ENCODE peak calls at places on chromosomes 1 and 21, in nine cellular contexts. One of them, this sample, is unnamed.

GRCh38 chr21:33834801-33835500 is 80.7 kb downstream of the ATP5PO start:
- DNase-seq in lung: no peak
- DNase-seq in fibroblast of lung: peak; percentile 62
- DNase-seq in uterus: no peak
- DNase-seq in body of pancreas: no peak
- DNase-seq in psoas muscle: no peak
- DNase-seq in mammary epithelial cell: no peak
- DNase-seq in HepG2: no peak
- DNase-seq in prostate gland: no peak
- DNase-seq in this sample: no peak

GRCh38 chr1:31116022-31116421 is 50.5 kb upstream of the PUM1 start:
- DNase-seq in lung: no peak
- DNase-seq in fibroblast of lung: no peak
- DNase-seq in uterus: no peak
- DNase-seq in body of pancreas: no peak
- DNase-seq in psoas muscle: no peak
- DNase-seq in mammary epithelial cell: no peak
- DNase-seq in HepG2: no peak
- DNase-seq in prostate gland: no peak
- DNase-seq in this sample: no peak

GRCh38 chr1:213481395-213481794 is 430.4 kb downstream of the RPS6KC1 start:
- DNase-seq in lung: no peak
- DNase-seq in fibroblast of lung: no peak
- DNase-seq in uterus: no peak
- DNase-seq in body of pancreas: no peak
- DNase-seq in psoas muscle: no peak
- DNase-seq in mammary epithelial cell: no peak
- DNase-seq in HepG2: no peak
- DNase-seq in prostate gland: no peak
- DNase-seq in this sample: no peak

GRCh38 chr1:67937010-67937409 is 103.7 kb upstream of the GNG12 start:
- DNase-seq in lung: no peak
- DNase-seq in fibroblast of lung: peak; percentile 34
- DNase-seq in uterus: no peak
- DNase-seq in body of pancreas: no peak
- DNase-seq in psoas muscle: no peak
- DNase-seq in mammary epithelial cell: peak; percentile 48
- DNase-seq in HepG2: no peak
- DNase-seq in prostate gland: no peak
- DNase-seq in this sample: no peak

GRCh38 chr1:239879321-239880170 is 212.1 kb upstream of the FMN2 start:
- DNase-seq in lung: no peak
- DNase-seq in fibroblast of lung: no peak
- DNase-seq in uterus: no peak
- DNase-seq in body of pancreas: no peak
- DNase-seq in psoas muscle: no peak
- DNase-seq in mammary epithelial cell: no peak
- DNase-seq in HepG2: no peak
- DNase-seq in prostate gland: peak; percentile 74
- DNase-seq in this sample: no peak

GRCh38 chr1:165369255-165369848 is 12.8 kb upstream of the LMX1A start:
- DNase-seq in lung: peak; percentile 49
- DNase-seq in fibroblast of lung: no peak
- DNase-seq in uterus: peak; percentile 50
- DNase-seq in body of pancreas: peak; percentile 55
- DNase-seq in psoas muscle: peak; percentile 81
- DNase-seq in mammary epithelial cell: peak; percentile 11
- DNase-seq in HepG2: peak; percentile 21
- DNase-seq in prostate gland: peak; percentile 37
- DNase-seq in this sample: peak; percentile 54

GRCh38 chr21:38487906-38488639 is 10.2 kb downstream of the ERG start:
- DNase-seq in lung: no peak
- DNase-seq in fibroblast of lung: no peak
- DNase-seq in uterus: no peak
- DNase-seq in body of pancreas: no peak
- DNase-seq in psoas muscle: no peak
- DNase-seq in mammary epithelial cell: no peak
- DNase-seq in HepG2: no peak
- DNase-seq in prostate gland: no peak
- DNase-seq in this sample: no peak

GRCh38 chr1:174998569-174999215 is 1.1 kb upstream of the CACYBP start:
- DNase-seq in lung: peak; percentile 36
- DNase-seq in fibroblast of lung: peak; percentile 51
- DNase-seq in uterus: peak; percentile 25
- DNase-seq in body of pancreas: peak; percentile 49
- DNase-seq in psoas muscle: no peak
- DNase-seq in mammary epithelial cell: peak; percentile 59
- DNase-seq in HepG2: peak; percentile 72
- DNase-seq in prostate gland: peak; percentile 49
- DNase-seq in this sample: peak; percentile 38

GRCh38 chr1:8077120-8077573 is 51.0 kb upstream of the ERRFI1 start:
- DNase-seq in lung: peak; percentile 78
- DNase-seq in fibroblast of lung: peak; percentile 99
- DNase-seq in uterus: peak; percentile 70
- DNase-seq in body of pancreas: peak; percentile 83
- DNase-seq in psoas muscle: peak; percentile 69
- DNase-seq in mammary epithelial cell: peak; percentile 89
- DNase-seq in HepG2: peak; percentile 93
- DNase-seq in prostate gland: peak; percentile 48
- DNase-seq in this sample: peak; percentile 95

GRCh38 chr1:206925116-206925736 is 3.5 kb upstream of the FCMR start:
- DNase-seq in lung: peak; percentile 45
- DNase-seq in fibroblast of lung: no peak
- DNase-seq in uterus: no peak
- DNase-seq in body of pancreas: no peak
- DNase-seq in psoas muscle: no peak
- DNase-seq in mammary epithelial cell: no peak
- DNase-seq in HepG2: peak; percentile 38
- DNase-seq in prostate gland: no peak
- DNase-seq in this sample: no peak

GRCh38 chr1:237927198-237927597 is 36.5 kb upstream of the ZP4 start:
- DNase-seq in lung: no peak
- DNase-seq in fibroblast of lung: no peak
- DNase-seq in uterus: no peak
- DNase-seq in body of pancreas: no peak
- DNase-seq in psoas muscle: no peak
- DNase-seq in mammary epithelial cell: no peak
- DNase-seq in HepG2: no peak
- DNase-seq in prostate gland: no peak
- DNase-seq in this sample: no peak

GRCh38 chr21:21034046-21034445 is 35.8 kb downstream of the NCAM2 start:
- DNase-seq in lung: no peak
- DNase-seq in fibroblast of lung: no peak
- DNase-seq in uterus: no peak
- DNase-seq in body of pancreas: no peak
- DNase-seq in psoas muscle: no peak
- DNase-seq in mammary epithelial cell: no peak
- DNase-seq in HepG2: no peak
- DNase-seq in prostate gland: no peak
- DNase-seq in this sample: no peak

GRCh38 chr1:86453664-86454063 is 15.1 kb upstream of the CLCA1 start:
- DNase-seq in lung: no peak
- DNase-seq in fibroblast of lung: no peak
- DNase-seq in uterus: no peak
- DNase-seq in body of pancreas: no peak
- DNase-seq in psoas muscle: no peak
- DNase-seq in mammary epithelial cell: no peak
- DNase-seq in HepG2: no peak
- DNase-seq in prostate gland: no peak
- DNase-seq in this sample: no peak

GRCh38 chr21:27831821-27832569 is 865.1 kb upstream of the ADAMTS5 start:
- DNase-seq in lung: no peak
- DNase-seq in fibroblast of lung: peak; percentile 14
- DNase-seq in uterus: no peak
- DNase-seq in body of pancreas: no peak
- DNase-seq in psoas muscle: no peak
- DNase-seq in mammary epithelial cell: no peak
- DNase-seq in HepG2: no peak
- DNase-seq in prostate gland: no peak
- DNase-seq in this sample: no peak

GRCh38 chr1:53319296-53320101 is 8.4 kb downstream of the LRP8 start:
- DNase-seq in lung: no peak
- DNase-seq in fibroblast of lung: no peak
- DNase-seq in uterus: no peak
- DNase-seq in body of pancreas: no peak
- DNase-seq in psoas muscle: peak; percentile 46
- DNase-seq in mammary epithelial cell: no peak
- DNase-seq in HepG2: no peak
- DNase-seq in prostate gland: no peak
- DNase-seq in this sample: no peak

GRCh38 chr1:53320646-53321045 is 7.2 kb downstream of the LRP8 start:
- DNase-seq in lung: no peak
- DNase-seq in fibroblast of lung: no peak
- DNase-seq in uterus: no peak
- DNase-seq in body of pancreas: no peak
- DNase-seq in psoas muscle: peak; percentile 19
- DNase-seq in mammary epithelial cell: no peak
- DNase-seq in HepG2: no peak
- DNase-seq in prostate gland: no peak
- DNase-seq in this sample: no peak

GRCh38 chr1:53323316-53323715 is 4.6 kb downstream of the LRP8 start:
- DNase-seq in lung: no peak
- DNase-seq in fibroblast of lung: no peak
- DNase-seq in uterus: no peak
- DNase-seq in body of pancreas: no peak
- DNase-seq in psoas muscle: no peak
- DNase-seq in mammary epithelial cell: no peak
- DNase-seq in HepG2: no peak
- DNase-seq in prostate gland: no peak
- DNase-seq in this sample: no peak

GRCh38 chr1:53321776-53322602 is 5.9 kb downstream of the LRP8 start:
- DNase-seq in lung: no peak
- DNase-seq in fibroblast of lung: no peak
- DNase-seq in uterus: no peak
- DNase-seq in body of pancreas: no peak
- DNase-seq in psoas muscle: peak; percentile 18
- DNase-seq in mammary epithelial cell: no peak
- DNase-seq in HepG2: no peak
- DNase-seq in prostate gland: no peak
- DNase-seq in this sample: no peak

GRCh38 chr1:53321366-53321765 is 6.5 kb downstream of the LRP8 start:
- DNase-seq in lung: no peak
- DNase-seq in fibroblast of lung: no peak
- DNase-seq in uterus: no peak
- DNase-seq in body of pancreas: no peak
- DNase-seq in psoas muscle: peak; percentile 26
- DNase-seq in mammary epithelial cell: no peak
- DNase-seq in HepG2: no peak
- DNase-seq in prostate gland: no peak
- DNase-seq in this sample: no peak
- TF ChIP-seq CTCF in lung: no peak
- TF ChIP-seq CTCF in fibroblast of lung: peak; percentile 28
- TF ChIP-seq CTCF in uterus: no peak
- TF ChIP-seq CTCF in body of pancreas: no peak
- TF ChIP-seq CTCF in psoas muscle: no peak
- TF ChIP-seq CTCF in mammary epithelial cell: no peak
- TF ChIP-seq CTCF in HepG2: peak; percentile 48
- TF ChIP-seq CTCF in prostate gland: no peak
- TF ChIP-seq CTCF in this sample: no peak

DNA sequence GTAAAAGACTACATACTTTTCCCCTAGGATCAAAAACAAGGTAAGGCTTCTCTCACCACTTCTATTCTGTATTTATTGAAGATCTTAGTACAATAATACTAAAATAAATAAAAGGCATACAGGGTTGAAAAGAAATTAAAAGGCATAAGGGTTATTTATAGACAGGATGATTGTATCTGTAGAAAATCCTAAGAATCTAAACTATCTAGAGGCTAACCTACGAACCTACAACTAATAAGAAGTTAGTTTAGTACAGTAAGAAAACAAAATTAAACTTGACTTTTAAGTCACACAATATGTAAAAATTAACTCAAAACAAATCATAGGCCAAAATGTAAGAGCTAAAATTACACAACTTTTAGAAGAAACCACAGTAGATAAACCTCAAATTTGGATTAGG is 50.4 kb upstream of the ADAM30 start:
- DNase-seq in lung: no peak
- DNase-seq in fibroblast of lung: peak; percentile 45
- DNase-seq in uterus: no peak
- DNase-seq in body of pancreas: no peak
- DNase-seq in psoas muscle: no peak
- DNase-seq in mammary epithelial cell: no peak
- DNase-seq in HepG2: no peak
- DNase-seq in prostate gland: no peak
- DNase-seq in this sample: no peak
- H3K4me3 ChIP-seq in lung: no peak overlapping the region
- H3K4me3 ChIP-seq in fibroblast of lung: no peak overlapping the region
- H3K4me3 ChIP-seq in uterus: no peak overlapping the region
- H3K4me3 ChIP-seq in body of pancreas: no peak overlapping the region
- H3K4me3 ChIP-seq in psoas muscle: no peak overlapping the region
- H3K4me3 ChIP-seq in mammary epithelial cell: no peak overlapping the region
- H3K4me3 ChIP-seq in HepG2: no peak overlapping the region
- H3K4me3 ChIP-seq in prostate gland: no peak overlapping the region
- H3K4me3 ChIP-seq in this sample: no peak overlapping the region

GRCh38 chr1:230706887-230707731 is 6.8 kb downstream of the AGT start:
- DNase-seq in lung: no peak
- DNase-seq in fibroblast of lung: no peak
- DNase-seq in uterus: no peak
- DNase-seq in body of pancreas: no peak
- DNase-seq in psoas muscle: no peak
- DNase-seq in mammary epithelial cell: no peak
- DNase-seq in HepG2: no peak
- DNase-seq in prostate gland: no peak
- DNase-seq in this sample: no peak
- H3K4me1 ChIP-seq in lung: no peaks in the 10 kb centered on the region
- H3K4me1 ChIP-seq in fibroblast of lung: no peaks in the 10 kb centered on the region
- H3K4me1 ChIP-seq in uterus: no peaks in the 10 kb centered on the region
- H3K4me1 ChIP-seq in body of pancreas: no peaks in the 10 kb centered on the region
- H3K4me1 ChIP-seq in psoas muscle: peaks cover 3% of the 10 kb centered on the region
- H3K4me1 ChIP-seq in mammary epithelial cell: no peaks in the 10 kb centered on the region
- H3K4me1 ChIP-seq in HepG2: peaks cover 100% of the 10 kb centered on the region
- H3K4me1 ChIP-seq in prostate gland: no peaks in the 10 kb centered on the region
- H3K4me1 ChIP-seq in this sample: no peaks in the 10 kb centered on the region

GRCh38 chr1:1346501-1346890 is 2.7 kb downstream of the DVL1 start:
- DNase-seq in lung: no peak
- DNase-seq in fibroblast of lung: no peak
- DNase-seq in uterus: no peak
- DNase-seq in body of pancreas: no peak
- DNase-seq in psoas muscle: no peak
- DNase-seq in mammary epithelial cell: no peak
- DNase-seq in HepG2: no peak
- DNase-seq in prostate gland: no peak
- DNase-seq in this sample: no peak

GRCh38 chr1:1345384-1345783 is 3.8 kb downstream of the DVL1 start:
- DNase-seq in lung: no peak
- DNase-seq in fibroblast of lung: no peak
- DNase-seq in uterus: no peak
- DNase-seq in body of pancreas: no peak
- DNase-seq in psoas muscle: no peak
- DNase-seq in mammary epithelial cell: peak; percentile 36
- DNase-seq in HepG2: no peak
- DNase-seq in prostate gland: no peak
- DNase-seq in this sample: no peak

GRCh38 chr1:1345860-1346500 is 3.2 kb downstream of the DVL1 start:
- DNase-seq in lung: no peak
- DNase-seq in fibroblast of lung: no peak
- DNase-seq in uterus: no peak
- DNase-seq in body of pancreas: no peak
- DNase-seq in psoas muscle: no peak
- DNase-seq in mammary epithelial cell: no peak
- DNase-seq in HepG2: no peak
- DNase-seq in prostate gland: no peak
- DNase-seq in this sample: no peak

GRCh38 chr1:1343811-1344421 is 5.3 kb downstream of the DVL1 start:
- DNase-seq in lung: no peak
- DNase-seq in fibroblast of lung: no peak
- DNase-seq in uterus: no peak
- DNase-seq in body of pancreas: no peak
- DNase-seq in psoas muscle: peak; percentile 92
- DNase-seq in mammary epithelial cell: no peak
- DNase-seq in HepG2: no peak
- DNase-seq in prostate gland: no peak
- DNase-seq in this sample: no peak

GRCh38 chr1:1344672-1345361 is 4.4 kb downstream of the DVL1 start:
- DNase-seq in lung: no peak
- DNase-seq in fibroblast of lung: peak; percentile 88
- DNase-seq in uterus: no peak
- DNase-seq in body of pancreas: peak; percentile 52
- DNase-seq in psoas muscle: peak; percentile 86
- DNase-seq in mammary epithelial cell: peak; percentile 97
- DNase-seq in HepG2: no peak
- DNase-seq in prostate gland: no peak
- DNase-seq in this sample: peak; percentile 50
- TF ChIP-seq CTCF in lung: no peak
- TF ChIP-seq CTCF in fibroblast of lung: peak; percentile 52
- TF ChIP-seq CTCF in uterus: peak; percentile 25
- TF ChIP-seq CTCF in body of pancreas: peak; percentile 16
- TF ChIP-seq CTCF in psoas muscle: peak; percentile 37
- TF ChIP-seq CTCF in mammary epithelial cell: peak; percentile 47
- TF ChIP-seq CTCF in HepG2: peak; percentile 80
- TF ChIP-seq CTCF in prostate gland: peak; percentile 30
- TF ChIP-seq CTCF in this sample: peak; percentile 54

This sample was measured in cardiac muscle cell.